ENCODE peak calls at places on chromosome 7, in four cellular contexts. One of them, this sample, is unnamed.

GRCh38 chr7:2193120-2193519 is 39.6 kb downstream of the MAD1L1 start:
- DNase-seq in GM13977: no peak
- DNase-seq in fibroblast of the aortic adventitia: no peak
- DNase-seq in activated CD8-positive, alpha-beta T cell treated with anti-CD3 and anti-CD28 coated beads for 36 hours: no peak
- DNase-seq in this sample: no peak

GRCh38 chr7:22346383-22347107 is 10.4 kb downstream of the RAPGEF5 start:
- DNase-seq in fibroblast of the aortic adventitia: no peak
- DNase-seq in GM13977: no peak
- DNase-seq in activated CD8-positive, alpha-beta T cell treated with anti-CD3 and anti-CD28 coated beads for 36 hours: no peak
- DNase-seq in this sample: no peak

GRCh38 chr7:158633055-158633956 is 45.7 kb upstream of the PTPRN2 start:
- DNase-seq in fibroblast of the aortic adventitia: no peak
- DNase-seq in activated CD8-positive, alpha-beta T cell treated with anti-CD3 and anti-CD28 coated beads for 36 hours: peak; percentile 19
- DNase-seq in GM13977: no peak
- DNase-seq in this sample: no peak

GRCh38 chr7:2357165-2357564 is 2.5 kb downstream of the EIF3B start:
- DNase-seq in activated CD8-positive, alpha-beta T cell treated with anti-CD3 and anti-CD28 coated beads for 36 hours: no peak
- DNase-seq in fibroblast of the aortic adventitia: no peak
- DNase-seq in GM13977: no peak
- DNase-seq in this sample: no peak

GRCh38 chr7:137547477-137547876 is 203.9 kb upstream of the PTN start:
- DNase-seq in fibroblast of the aortic adventitia: no peak
- DNase-seq in GM13977: no peak
- DNase-seq in activated CD8-positive, alpha-beta T cell treated with anti-CD3 and anti-CD28 coated beads for 36 hours: no peak
- DNase-seq in this sample: peak; percentile 14

GRCh38 chr7:87361320-87361719 is 15.9 kb downstream of the CROT start:
- DNase-seq in GM13977: no peak
- DNase-seq in fibroblast of the aortic adventitia: no peak
- DNase-seq in activated CD8-positive, alpha-beta T cell treated with anti-CD3 and anti-CD28 coated beads for 36 hours: no peak
- DNase-seq in this sample: no peak

GRCh38 chr7:4730971-4731370 is 44.5 kb upstream of the AP5Z1 start:
- DNase-seq in activated CD8-positive, alpha-beta T cell treated with anti-CD3 and anti-CD28 coated beads for 36 hours: peak; percentile 30
- DNase-seq in fibroblast of the aortic adventitia: no peak
- DNase-seq in GM13977: no peak
- DNase-seq in this sample: no peak

GRCh38 chr7:85065306-85065705 is 121.5 kb downstream of the SEMA3D start:
- DNase-seq in activated CD8-positive, alpha-beta T cell treated with anti-CD3 and anti-CD28 coated beads for 36 hours: no peak
- DNase-seq in GM13977: no peak
- DNase-seq in fibroblast of the aortic adventitia: peak; percentile 89
- DNase-seq in this sample: no peak

GRCh38 chr7:6163402-6163801 is 109.0 kb downstream of the CYTH3 start:
- DNase-seq in activated CD8-positive, alpha-beta T cell treated with anti-CD3 and anti-CD28 coated beads for 36 hours: no peak
- DNase-seq in fibroblast of the aortic adventitia: no peak
- DNase-seq in GM13977: no peak
- DNase-seq in this sample: no peak

GRCh38 chr7:46525876-46526275 is 604.8 kb upstream of the IGFBP3 start:
- DNase-seq in GM13977: no peak
- DNase-seq in activated CD8-positive, alpha-beta T cell treated with anti-CD3 and anti-CD28 coated beads for 36 hours: no peak
- DNase-seq in fibroblast of the aortic adventitia: no peak
- DNase-seq in this sample: no peak

GRCh38 chr7:42445691-42446090 is 208.7 kb upstream of the GLI3 start:
- DNase-seq in fibroblast of the aortic adventitia: peak; percentile 19
- DNase-seq in GM13977: no peak
- DNase-seq in activated CD8-positive, alpha-beta T cell treated with anti-CD3 and anti-CD28 coated beads for 36 hours: no peak
- DNase-seq in this sample: no peak

GRCh38 chr7:24769014-24769830 is 12.0 kb upstream of the GSDME start:
- DNase-seq in activated CD8-positive, alpha-beta T cell treated with anti-CD3 and anti-CD28 coated beads for 36 hours: no peak
- DNase-seq in fibroblast of the aortic adventitia: no peak
- DNase-seq in GM13977: no peak
- DNase-seq in this sample: no peak

GRCh38 chr7:100087055-100087750 is 1.6 kb upstream of the COPS6 start:
- DNase-seq in activated CD8-positive, alpha-beta T cell treated with anti-CD3 and anti-CD28 coated beads for 36 hours: no peak
- DNase-seq in GM13977: no peak
- DNase-seq in fibroblast of the aortic adventitia: peak; percentile 100
- DNase-seq in this sample: peak; percentile 98

GRCh38 chr7:15922002-15922401 is 235.5 kb upstream of the MEOX2 start:
- DNase-seq in activated CD8-positive, alpha-beta T cell treated with anti-CD3 and anti-CD28 coated beads for 36 hours: no peak
- DNase-seq in GM13977: no peak
- DNase-seq in fibroblast of the aortic adventitia: no peak
- DNase-seq in this sample: no peak

GRCh38 chr7:131011976-131012375 is 278.0 kb upstream of the KLF14 start:
- DNase-seq in GM13977: no peak
- DNase-seq in activated CD8-positive, alpha-beta T cell treated with anti-CD3 and anti-CD28 coated beads for 36 hours: no peak
- DNase-seq in fibroblast of the aortic adventitia: peak; percentile 91
- DNase-seq in this sample: peak; percentile 91

GRCh38 chr7:81410471-81411117 is 359.3 kb downstream of the HGF start:
- DNase-seq in fibroblast of the aortic adventitia: no peak
- DNase-seq in activated CD8-positive, alpha-beta T cell treated with anti-CD3 and anti-CD28 coated beads for 36 hours: no peak
- DNase-seq in GM13977: no peak
- DNase-seq in this sample: no peak

GRCh38 chr7:69817835-69818646 is 219.8 kb downstream of the AUTS2 start:
- DNase-seq in fibroblast of the aortic adventitia: no peak
- DNase-seq in GM13977: no peak
- DNase-seq in activated CD8-positive, alpha-beta T cell treated with anti-CD3 and anti-CD28 coated beads for 36 hours: no peak
- DNase-seq in this sample: no peak

GRCh38 chr7:158997471-158997870 is 141.1 kb downstream of the DYNC2I1 start:
- DNase-seq in activated CD8-positive, alpha-beta T cell treated with anti-CD3 and anti-CD28 coated beads for 36 hours: no peak
- DNase-seq in GM13977: no peak
- DNase-seq in fibroblast of the aortic adventitia: no peak
- DNase-seq in this sample: no peak

GRCh38 chr7:116948934-116949333 is 4.4 kb upstream of the ST7 start:
- DNase-seq in activated CD8-positive, alpha-beta T cell treated with anti-CD3 and anti-CD28 coated beads for 36 hours: no peak
- DNase-seq in fibroblast of the aortic adventitia: no peak
- DNase-seq in GM13977: no peak
- DNase-seq in this sample: no peak

GRCh38 chr7:116950889-116951351 is 2.4 kb upstream of the ST7 start:
- DNase-seq in activated CD8-positive, alpha-beta T cell treated with anti-CD3 and anti-CD28 coated beads for 36 hours: no peak
- DNase-seq in GM13977: no peak
- DNase-seq in fibroblast of the aortic adventitia: no peak
- DNase-seq in this sample: no peak

GRCh38 chr7:116952640-116953371 is 495 bp upstream of the ST7 start:
- DNase-seq in activated CD8-positive, alpha-beta T cell treated with anti-CD3 and anti-CD28 coated beads for 36 hours: no peak
- DNase-seq in fibroblast of the aortic adventitia: peak; percentile 57
- DNase-seq in GM13977: no peak
- DNase-seq in this sample: peak; percentile 38

GRCh38 chr7:116951366-116952292 is 1.7 kb upstream of the ST7 start:
- DNase-seq in fibroblast of the aortic adventitia: no peak
- DNase-seq in GM13977: no peak
- DNase-seq in activated CD8-positive, alpha-beta T cell treated with anti-CD3 and anti-CD28 coated beads for 36 hours: no peak
- DNase-seq in this sample: no peak

DNA sequence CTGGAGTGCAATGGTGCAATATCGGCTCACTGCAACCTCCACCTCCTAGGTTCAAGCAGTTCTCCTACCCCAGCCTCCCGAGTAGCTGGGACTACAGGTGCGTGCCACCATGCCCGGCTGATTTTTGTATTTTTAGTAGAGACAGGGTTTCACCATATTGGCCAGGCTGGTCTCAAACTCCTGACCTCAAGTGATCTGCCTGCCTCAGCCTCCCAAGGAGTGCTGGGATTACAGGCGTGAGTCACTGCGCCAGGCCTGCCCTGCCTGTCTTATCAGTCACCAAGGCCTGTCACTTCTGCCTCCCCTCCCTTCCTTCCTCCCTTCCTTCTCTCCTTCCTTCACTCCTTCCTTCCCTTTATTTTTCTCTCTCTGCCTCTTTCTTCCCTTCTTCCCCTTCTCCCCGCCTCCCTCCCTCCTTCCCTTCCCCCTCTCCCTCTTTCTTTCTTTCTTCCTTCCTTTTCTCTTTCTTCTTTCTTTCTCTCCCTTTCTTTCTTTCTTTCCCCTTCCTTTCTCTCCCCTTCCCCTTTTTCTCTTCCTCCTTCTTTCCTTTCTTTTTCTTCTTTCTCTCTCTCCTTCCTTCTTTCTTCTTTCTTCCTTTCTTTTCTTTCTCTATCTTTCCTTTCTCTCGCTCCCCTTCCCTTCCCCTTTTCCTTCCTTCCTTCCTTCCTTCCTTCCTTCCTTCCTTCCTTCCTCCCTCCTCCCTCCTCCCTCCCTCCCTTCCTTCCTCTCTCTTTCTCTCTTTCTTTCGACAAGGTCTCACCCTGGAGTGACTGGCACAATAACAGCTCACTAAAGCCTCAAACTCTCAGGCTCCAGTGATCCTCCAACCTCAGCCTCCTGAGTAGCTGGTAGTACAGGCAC is 3.1 kb upstream of the ST7 start:
- DNase-seq in activated CD8-positive, alpha-beta T cell treated with anti-CD3 and anti-CD28 coated beads for 36 hours: no peak
- DNase-seq in fibroblast of the aortic adventitia: no peak
- DNase-seq in GM13977: no peak
- DNase-seq in this sample: no peak
- TF ChIP-seq CTCF in activated CD8-positive, alpha-beta T cell treated with anti-CD3 and anti-CD28 coated beads for 36 hours: no peak
- TF ChIP-seq CTCF in fibroblast of the aortic adventitia: no peak
- TF ChIP-seq CTCF in GM13977: no peak
- TF ChIP-seq CTCF in this sample: no peak

GRCh38 chr7:16926283-16926682 is 44.5 kb upstream of the AGR3 start:
- DNase-seq in GM13977: no peak
- DNase-seq in fibroblast of the aortic adventitia: peak; percentile 72
- DNase-seq in activated CD8-positive, alpha-beta T cell treated with anti-CD3 and anti-CD28 coated beads for 36 hours: peak; percentile 30
- DNase-seq in this sample: peak; percentile 40
- TF ChIP-seq CTCF in GM13977: peak; percentile 62
- TF ChIP-seq CTCF in fibroblast of the aortic adventitia: peak; percentile 83
- TF ChIP-seq CTCF in activated CD8-positive, alpha-beta T cell treated with anti-CD3 and anti-CD28 coated beads for 36 hours: peak; percentile 65
- TF ChIP-seq CTCF in this sample: peak; percentile 84

DNA sequence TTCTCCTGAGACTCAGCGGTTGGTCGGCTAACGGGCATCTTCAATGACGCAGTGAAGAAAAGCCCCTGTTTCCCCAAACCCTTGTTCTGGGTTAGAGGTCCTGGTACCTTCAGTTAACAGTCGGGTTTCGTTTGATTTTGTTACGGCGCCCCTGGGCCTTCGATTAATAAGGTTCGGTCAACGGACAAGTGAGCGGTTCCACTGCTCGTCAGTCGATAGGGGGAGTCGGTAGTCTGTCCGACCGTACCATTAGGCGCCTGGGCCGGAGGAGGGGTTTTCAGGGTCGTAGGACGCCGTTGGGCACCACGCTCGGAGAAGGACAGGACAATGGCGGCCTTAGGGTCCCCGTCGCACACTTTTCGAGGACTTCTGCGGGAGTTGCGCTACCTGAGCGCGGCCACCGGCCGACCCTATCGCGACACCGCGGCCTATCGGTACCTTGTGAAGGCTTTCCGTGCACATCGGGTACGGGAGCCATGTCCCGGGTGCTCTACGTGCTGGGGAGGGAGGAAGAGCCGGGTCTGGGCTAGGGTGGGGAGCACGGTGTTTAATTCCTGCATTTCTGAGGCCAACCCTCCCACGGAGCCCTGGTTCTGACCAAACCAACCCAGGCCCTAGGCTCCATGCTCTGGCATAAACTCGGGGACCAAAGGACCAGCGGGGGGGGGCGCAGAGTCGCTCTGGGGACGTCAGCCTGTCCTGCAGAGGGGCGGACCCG is at the start of gene FMC1:
- DNase-seq in fibroblast of the aortic adventitia: peak; percentile 96
- DNase-seq in activated CD8-positive, alpha-beta T cell treated with anti-CD3 and anti-CD28 coated beads for 36 hours: peak; percentile 95
- DNase-seq in GM13977: peak; percentile 80
- DNase-seq in this sample: peak; percentile 92
- TF ChIP-seq CTCF in fibroblast of the aortic adventitia: peak; percentile 29
- TF ChIP-seq CTCF in activated CD8-positive, alpha-beta T cell treated with anti-CD3 and anti-CD28 coated beads for 36 hours: no peak
- TF ChIP-seq CTCF in GM13977: peak; percentile 45
- TF ChIP-seq CTCF in this sample: peak; percentile 75

GRCh38 chr7:913736-914520 is 37.6 kb downstream of the GET4 start:
- DNase-seq in activated CD8-positive, alpha-beta T cell treated with anti-CD3 and anti-CD28 coated beads for 36 hours: no peak
- DNase-seq in GM13977: no peak
- DNase-seq in fibroblast of the aortic adventitia: no peak
- DNase-seq in this sample: no peak
- TF ChIP-seq CTCF in activated CD8-positive, alpha-beta T cell treated with anti-CD3 and anti-CD28 coated beads for 36 hours: no peak
- TF ChIP-seq CTCF in GM13977: no peak
- TF ChIP-seq CTCF in fibroblast of the aortic adventitia: no peak
- TF ChIP-seq CTCF in this sample: no peak

GRCh38 chr7:129610709-129611245 is 743 bp upstream of the NRF1 start:
- DNase-seq in GM13977: no peak
- DNase-seq in fibroblast of the aortic adventitia: no peak
- DNase-seq in activated CD8-positive, alpha-beta T cell treated with anti-CD3 and anti-CD28 coated beads for 36 hours: peak; percentile 11
- DNase-seq in this sample: no peak

GRCh38 chr7:129612112-129613015 is 844 bp downstream of the NRF1 start:
- DNase-seq in activated CD8-positive, alpha-beta T cell treated with anti-CD3 and anti-CD28 coated beads for 36 hours: peak; percentile 66
- DNase-seq in GM13977: peak; percentile 37
- DNase-seq in fibroblast of the aortic adventitia: peak; percentile 61
- DNase-seq in this sample: peak; percentile 17

GRCh38 chr7:129609666-129610065 is 1.9 kb upstream of the NRF1 start:
- DNase-seq in GM13977: no peak
- DNase-seq in fibroblast of the aortic adventitia: no peak
- DNase-seq in activated CD8-positive, alpha-beta T cell treated with anti-CD3 and anti-CD28 coated beads for 36 hours: no peak
- DNase-seq in this sample: no peak

GRCh38 chr7:129613016-129613337 is 1.5 kb downstream of the NRF1 start:
- DNase-seq in GM13977: no peak
- DNase-seq in fibroblast of the aortic adventitia: no peak
- DNase-seq in activated CD8-positive, alpha-beta T cell treated with anti-CD3 and anti-CD28 coated beads for 36 hours: no peak
- DNase-seq in this sample: no peak

DNA sequence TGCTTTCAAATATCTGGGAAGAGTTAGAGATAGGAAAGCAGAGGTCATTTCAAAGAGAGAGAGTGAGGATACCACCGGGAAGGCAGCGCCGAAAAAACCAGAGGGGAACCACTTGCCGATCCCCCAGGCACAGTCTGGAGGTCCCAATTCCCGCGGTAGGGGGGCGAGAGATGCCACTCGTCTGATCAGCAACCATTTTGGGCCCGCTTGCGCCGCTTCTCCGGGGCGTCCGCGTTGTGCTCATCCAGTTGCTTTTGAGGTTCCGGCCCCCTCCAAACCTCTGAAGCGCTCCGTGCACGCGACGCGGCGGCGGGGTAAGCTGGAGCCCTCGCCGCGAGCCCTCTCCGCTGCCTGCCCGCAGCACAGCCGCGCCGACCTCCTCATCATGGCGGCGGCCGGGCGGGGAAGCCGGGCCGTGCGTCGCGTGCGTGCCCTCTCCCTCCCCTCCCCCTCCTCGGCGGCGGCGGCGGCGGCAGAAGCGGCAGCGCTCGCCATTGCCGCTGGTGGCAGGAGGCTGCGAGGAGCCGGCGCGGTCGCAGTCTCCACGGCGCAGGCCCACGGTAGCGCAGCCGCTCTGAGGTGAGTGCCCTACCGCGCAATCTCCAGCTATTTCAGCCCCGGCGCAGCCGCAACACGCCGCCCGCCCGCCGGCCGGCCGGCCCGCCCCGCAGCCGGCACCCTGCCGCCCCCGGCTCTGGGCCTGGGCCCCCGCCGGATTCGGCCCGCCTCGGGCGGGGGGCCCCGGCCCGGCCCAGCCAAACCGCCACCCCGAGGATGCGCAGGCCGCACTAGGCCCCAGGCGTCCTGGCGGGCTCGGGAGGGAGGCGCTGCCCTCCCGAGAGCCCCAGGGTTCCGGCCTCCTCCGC is at the start of gene NRF1:
- DNase-seq in fibroblast of the aortic adventitia: peak; percentile 88
- DNase-seq in GM13977: peak; percentile 94
- DNase-seq in activated CD8-positive, alpha-beta T cell treated with anti-CD3 and anti-CD28 coated beads for 36 hours: peak; percentile 90
- DNase-seq in this sample: peak; percentile 85
- TF ChIP-seq CTCF in fibroblast of the aortic adventitia: peak; percentile 26
- TF ChIP-seq CTCF in GM13977: peak; percentile 22
- TF ChIP-seq CTCF in activated CD8-positive, alpha-beta T cell treated with anti-CD3 and anti-CD28 coated beads for 36 hours: no peak
- TF ChIP-seq CTCF in this sample: no peak